ENCODE peak calls at places on chromosome 15, in ten cellular contexts. G, Z, Q, T, Y, F, V, S, X and P are unnamed samples.

GRCh38 chr15:67931861-67932260 is 92.0 kb upstream of the RNU6-1 start:
- DNase-seq in G (no peak), Z (no peak), Q (no peak), T (no peak), Y (no peak), F (no peak), V (no peak), S (no peak), X (no peak), P (no peak)

GRCh38 chr15:98853161-98853560 is 154.4 kb downstream of the PGPEP1L start:
- DNase-seq in G (peak), Z (peak), Q (peak), T (no peak), Y (peak), F (peak), V (peak), S (peak), X (peak), P (peak)

GRCh38 chr15:53115563-53115962 is 325.4 kb upstream of the ONECUT1 start:
- DNase-seq in G (no peak), Z (no peak), Q (no peak), T (no peak), Y (no peak), F (no peak), V (no peak), S (no peak), X (no peak), P (no peak)

GRCh38 chr15:36373549-36373948 is 205.9 kb upstream of the CDIN1 start:
- DNase-seq in G (no peak), Z (no peak), Q (no peak), T (no peak), Y (no peak), F (no peak), V (no peak), S (no peak), X (peak), P (no peak)

GRCh38 chr15:88624156-88624970 is 3.2 kb downstream of the AEN start:
- DNase-seq in G (no peak), Z (no peak), Q (peak), T (no peak), Y (no peak), F (no peak), V (peak), S (peak), X (no peak), P (no peak)

GRCh38 chr15:23422099-23422945 is 24.7 kb downstream of the GOLGA6L2 start:
- DNase-seq in G (no peak), Z (no peak), Q (no peak), T (no peak), Y (no peak), F (no peak), V (no peak), S (no peak), X (no peak), P (no peak)

GRCh38 chr15:80694624-80695098 is 449 bp upstream of the ABHD17C start:
- DNase-seq in G (no peak), Z (no peak), Q (peak), T (no peak), Y (peak), F (no peak), V (peak), S (peak), X (no peak), P (no peak)

GRCh38 chr15:76961277-76962010 is 29.9 kb downstream of the RCN2 start:
- DNase-seq in G (no peak), Z (no peak), Q (no peak), T (no peak), Y (no peak), F (no peak), V (no peak), S (no peak), X (no peak), P (no peak)

GRCh38 chr15:70466895-70467529 is 296.3 kb downstream of the UACA start:
- DNase-seq in G (peak), Z (peak), Q (no peak), T (no peak), Y (no peak), F (peak), V (peak), S (peak), X (no peak), P (peak)

GRCh38 chr15:68277131-68277604 is 377 bp upstream of the FEM1B start:
- DNase-seq in G (no peak), Z (no peak), Q (no peak), T (no peak), Y (no peak), F (peak), V (peak), S (no peak), X (no peak), P (peak)

GRCh38 chr15:71807125-71807629 is 3.2 kb upstream of the NR2E3 start:
- DNase-seq in G (peak), Z (no peak), Q (no peak), T (no peak), Y (no peak), F (peak), V (no peak), S (no peak), X (peak), P (no peak)

GRCh38 chr15:40863660-40864285 is 10.3 kb downstream of the RHOV start:
- DNase-seq in G (no peak), Z (no peak), Q (no peak), T (no peak), Y (no peak), F (no peak), V (no peak), S (no peak), X (no peak), P (no peak)

GRCh38 chr15:42933886-42934667 is 13.5 kb upstream of the TTBK2 start:
- DNase-seq in G (no peak), Z (no peak), Q (no peak), T (no peak), Y (no peak), F (no peak), V (no peak), S (no peak), X (no peak), P (no peak)

GRCh38 chr15:52778457-52778856 is 11.7 kb downstream of the ONECUT1 start:
- DNase-seq in G (no peak), Z (no peak), Q (no peak), T (no peak), Y (no peak), F (no peak), V (no peak), S (no peak), X (no peak), P (no peak)

GRCh38 chr15:26082833-26083174 is 219.7 kb upstream of the ATP10A start:
- DNase-seq in G (no peak), Z (no peak), Q (no peak), T (no peak), Y (no peak), F (peak), V (peak), S (no peak), X (peak), P (peak)